ENCODE peak calls at places on chromosomes 2 and 18, in seven cellular contexts. Y, N, A, M, T, R and J are unnamed samples.

GRCh38 chr18:79720359-79720733 is 40.7 kb downstream of the CTDP1 start:
- DNase-seq in Y (no peak), N (no peak), A (no peak), M (no peak), T (no peak), R (peak), J (no peak)

GRCh38 chr2:118249531-118249930 is 161.3 kb downstream of the INSIG2 start:
- DNase-seq in Y (no peak), N (no peak), A (no peak), M (no peak), T (no peak), R (no peak), J (no peak)

GRCh38 chr18:36499938-36500337 is 202.4 kb downstream of the FHOD3 start:
- DNase-seq in Y (no peak), N (no peak), A (no peak), M (no peak), T (no peak), R (no peak), J (no peak)

GRCh38 chr2:200451506-200451905 is 58.4 kb downstream of the KCTD18 start:
- DNase-seq in Y (no peak), N (no peak), A (no peak), M (no peak), T (no peak), R (no peak), J (no peak)

GRCh38 chr2:195545811-195546210 is 111.2 kb upstream of the SLC39A10 start:
- DNase-seq in Y (no peak), N (no peak), A (no peak), M (no peak), T (no peak), R (no peak), J (no peak)

GRCh38 chr2:96856776-96857673 is 791 bp downstream of the ANKRD39 start:
- DNase-seq in Y (no peak), N (no peak), A (peak), M (no peak), T (peak), R (peak), J (no peak)

GRCh38 chr2:122737429-122738077 is 982.1 kb downstream of the TSN start:
- DNase-seq in Y (no peak), N (no peak), A (no peak), M (no peak), T (no peak), R (no peak), J (no peak)

GRCh38 chr2:239983004-239983778 is 42.0 kb downstream of the NDUFA10 start:
- DNase-seq in Y (no peak), N (no peak), A (no peak), M (no peak), T (no peak), R (no peak), J (no peak)

GRCh38 chr2:190718652-190719526 is 70.0 kb downstream of the NAB1 start:
- DNase-seq in Y (peak), N (no peak), A (no peak), M (no peak), T (no peak), R (peak), J (no peak)

GRCh38 chr2:181305151-181306123 is 151.7 kb upstream of the ITGA4 start:
- DNase-seq in Y (no peak), N (no peak), A (no peak), M (no peak), T (no peak), R (no peak), J (no peak)

GRCh38 chr18:22839488-22839930 is 93.6 kb upstream of the RBBP8 start:
- DNase-seq in Y (no peak), N (no peak), A (no peak), M (no peak), T (no peak), R (no peak), J (no peak)

GRCh38 chr18:36633961-36634412 is 194.8 kb downstream of the TPGS2 start:
- DNase-seq in Y (no peak), N (no peak), A (no peak), M (no peak), T (no peak), R (no peak), J (no peak)

GRCh38 chr2:157150747-157151146 is 106.8 kb upstream of the GALNT5 start:
- DNase-seq in Y (no peak), N (no peak), A (no peak), M (no peak), T (no peak), R (peak), J (no peak)

GRCh38 chr2:128696421-128696820 is 377.8 kb upstream of the HS6ST1 start:
- DNase-seq in Y (no peak), N (no peak), A (no peak), M (no peak), T (no peak), R (no peak), J (no peak)

GRCh38 chr2:96763511-96764252 is 3.0 kb downstream of the CNNM4 start:
- DNase-seq in Y (no peak), N (no peak), A (no peak), M (no peak), T (peak), R (no peak), J (no peak)

GRCh38 chr18:58379443-58379842 is 249.4 kb downstream of the ALPK2 start:
- DNase-seq in Y (no peak), N (no peak), A (no peak), M (no peak), T (no peak), R (no peak), J (no peak)

GRCh38 chr2:126973745-126974144 is 75.1 kb downstream of the TEX51 start:
- DNase-seq in Y (no peak), N (no peak), A (no peak), M (no peak), T (no peak), R (no peak), J (no peak)

GRCh38 chr18:8937695-8938094 is 164.8 kb upstream of the NDUFV2 start:
- DNase-seq in Y (no peak), N (no peak), A (no peak), M (no peak), T (no peak), R (no peak), J (no peak)

GRCh38 chr2:65278450-65279030 is 50.9 kb downstream of the ACTR2 start:
- DNase-seq in Y (no peak), N (no peak), A (no peak), M (no peak), T (no peak), R (no peak), J (no peak)

GRCh38 chr18:45137089-45137423 is 456.4 kb downstream of the SETBP1 start:
- DNase-seq in Y (no peak), N (no peak), A (no peak), M (no peak), T (no peak), R (no peak), J (no peak)

GRCh38 chr18:37393945-37394609 is 171.5 kb downstream of the CELF4 start:
- DNase-seq in Y (peak), N (peak), A (peak), M (peak), T (peak), R (peak), J (peak)

GRCh38 chr2:96844405-96844808 is 586 bp upstream of the ANKRD23 start:
- DNase-seq in Y (no peak), N (no peak), A (no peak), M (no peak), T (no peak), R (no peak), J (no peak)

GRCh38 chr2:191020742-191021381 is 6.9 kb upstream of the STAT1 start:
- DNase-seq in Y (peak), N (no peak), A (peak), M (peak), T (no peak), R (peak), J (peak)

GRCh38 chr18:73975266-73975665 is 172.4 kb downstream of the FBXO15 start:
- DNase-seq in Y (no peak), N (no peak), A (no peak), M (no peak), T (no peak), R (no peak), J (no peak)

GRCh38 chr2:64658269-64658668 is 4.6 kb upstream of the SERTAD2 start:
- DNase-seq in Y (no peak), N (no peak), A (no peak), M (no peak), T (no peak), R (no peak), J (no peak)

GRCh38 chr2:127893033-127893432 is 7.3 kb upstream of the AMMECR1L start:
- DNase-seq in Y (no peak), N (no peak), A (no peak), M (no peak), T (no peak), R (no peak), J (no peak)

GRCh38 chr2:20604957-20605381 is 45.9 kb downstream of the HS1BP3 start:
- DNase-seq in Y (peak), N (peak), A (peak), M (peak), T (no peak), R (no peak), J (peak)

GRCh38 chr2:46876741-46877384 is 38.7 kb downstream of the MCFD2 start:
- DNase-seq in Y (peak), N (no peak), A (peak), M (no peak), T (no peak), R (peak), J (no peak)

GRCh38 chr2:17282826-17283225 is 235.4 kb downstream of the RAD51AP2 start:
- DNase-seq in Y (no peak), N (no peak), A (no peak), M (no peak), T (no peak), R (no peak), J (no peak)

GRCh38 chr2:12177052-12177994 is 430.9 kb downstream of the LPIN1 start:
- DNase-seq in Y (peak), N (peak), A (peak), M (peak), T (no peak), R (peak), J (peak)

GRCh38 chr2:143132360-143132759 is 3.1 kb downstream of the ARHGAP15 start:
- DNase-seq in Y (no peak), N (no peak), A (no peak), M (no peak), T (no peak), R (no peak), J (no peak)

GRCh38 chr2:143125647-143126046 is 3.6 kb upstream of the ARHGAP15 start:
- DNase-seq in Y (no peak), N (no peak), A (no peak), M (no peak), T (no peak), R (no peak), J (no peak)

GRCh38 chr2:143133783-143134182 is 4.6 kb downstream of the ARHGAP15 start:
- DNase-seq in Y (no peak), N (no peak), A (no peak), M (no peak), T (no peak), R (no peak), J (no peak)

GRCh38 chr2:143123911-143124310 is 5.3 kb upstream of the ARHGAP15 start:
- DNase-seq in Y (no peak), N (no peak), A (no peak), M (no peak), T (no peak), R (no peak), J (no peak)

DNA sequence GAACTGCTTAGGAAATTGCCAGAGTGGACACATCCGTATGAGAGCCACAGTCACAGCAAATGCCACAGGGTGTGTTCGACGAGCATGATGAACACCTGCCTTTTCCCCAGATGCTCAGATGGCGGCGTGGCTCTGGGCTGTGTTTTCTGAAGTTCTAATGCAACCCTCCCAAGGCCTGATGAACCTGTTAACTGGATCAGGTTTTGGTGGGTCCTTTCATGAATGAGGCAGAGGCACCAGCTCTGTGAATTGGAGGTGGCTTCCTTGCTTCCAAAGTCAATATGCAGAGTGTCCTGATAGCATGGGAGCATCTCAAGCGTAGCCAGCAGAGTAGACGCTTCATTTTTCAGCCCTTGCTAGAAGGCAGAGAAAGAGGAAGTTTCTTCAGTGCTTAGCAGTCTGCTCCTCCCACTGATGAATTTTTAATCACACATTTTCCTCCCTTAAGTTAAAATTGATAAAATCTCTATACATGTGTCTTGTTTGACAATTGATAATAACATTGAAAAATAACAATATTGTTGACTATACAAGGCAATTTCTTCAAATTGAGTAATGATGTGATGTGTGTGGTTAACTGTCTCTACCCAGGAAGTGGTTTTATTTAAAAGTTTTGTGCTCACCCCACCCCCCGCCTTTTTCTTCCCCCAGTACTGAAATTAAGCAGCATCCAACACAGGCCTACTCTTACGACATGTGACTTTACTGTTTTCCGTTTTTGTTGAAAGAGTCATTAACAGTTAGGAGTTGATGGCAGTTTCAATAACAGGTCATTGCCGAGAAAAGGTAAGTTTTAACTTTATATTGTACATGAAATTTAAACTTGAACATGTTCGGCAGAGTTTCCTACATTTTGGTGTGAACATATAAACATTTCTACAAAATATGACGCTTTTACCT is at the start of gene ARHGAP15:
- DNase-seq in Y (no peak), N (no peak), A (no peak), M (no peak), T (no peak), R (no peak), J (no peak)
- TF ChIP-seq CTCF in Y (no peak), N (no peak), A (no peak), M (no peak), T (no peak), R (no peak), J (no peak)

GRCh38 chr2:44361330-44362206 is at the start of the genes CAMKMT and PREPL:
- DNase-seq in Y (peak), N (peak), A (peak), M (peak), T (peak), R (peak), J (peak)
- TF ChIP-seq POLR2A in Y (peak), N (peak), A (peak), M (peak), T (peak), R (peak), J (no peak)

GRCh38 chr2:100234141-100234540 is 88.2 kb downstream of the LONRF2 start:
- DNase-seq in Y (no peak), N (no peak), A (no peak), M (no peak), T (no peak), R (no peak), J (no peak)

GRCh38 chr2:100235581-100235980 is 86.7 kb downstream of the LONRF2 start:
- DNase-seq in Y (no peak), N (no peak), A (no peak), M (no peak), T (no peak), R (no peak), J (no peak)

GRCh38 chr2:100236166-100236565 is 86.1 kb downstream of the LONRF2 start:
- DNase-seq in Y (no peak), N (no peak), A (no peak), M (no peak), T (no peak), R (no peak), J (no peak)

GRCh38 chr2:100237046-100237615 is 85.2 kb downstream of the LONRF2 start:
- DNase-seq in Y (peak), N (no peak), A (no peak), M (no peak), T (no peak), R (no peak), J (peak)

DNA sequence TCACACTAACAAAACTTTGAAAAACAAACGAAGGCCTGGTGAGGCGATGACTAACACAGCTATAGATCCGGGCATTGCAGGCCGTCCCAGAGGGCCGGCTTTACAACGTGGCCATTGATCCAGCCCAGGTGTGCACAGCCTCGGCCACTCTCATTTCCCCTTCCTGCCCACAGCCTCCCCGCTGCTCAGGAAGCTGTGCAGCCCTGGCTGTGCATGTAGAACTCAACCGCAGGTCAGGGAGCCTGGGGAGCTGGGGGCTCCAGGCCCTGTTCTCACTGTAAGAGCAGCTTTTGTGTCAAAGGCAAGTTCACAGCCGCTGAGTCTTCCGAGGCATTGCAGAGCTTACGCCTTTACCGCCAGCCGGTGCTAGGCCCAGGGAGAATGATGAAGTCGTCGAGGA is 87.2 kb downstream of the LONRF2 start:
- DNase-seq in Y (peak), N (no peak), A (no peak), M (no peak), T (no peak), R (no peak), J (no peak)
- H3K4me3 ChIP-seq in Y (no peak), N (no peak), A (no peak), M (no peak), T (no peak), R (no peak), J (no peak)

DNA sequence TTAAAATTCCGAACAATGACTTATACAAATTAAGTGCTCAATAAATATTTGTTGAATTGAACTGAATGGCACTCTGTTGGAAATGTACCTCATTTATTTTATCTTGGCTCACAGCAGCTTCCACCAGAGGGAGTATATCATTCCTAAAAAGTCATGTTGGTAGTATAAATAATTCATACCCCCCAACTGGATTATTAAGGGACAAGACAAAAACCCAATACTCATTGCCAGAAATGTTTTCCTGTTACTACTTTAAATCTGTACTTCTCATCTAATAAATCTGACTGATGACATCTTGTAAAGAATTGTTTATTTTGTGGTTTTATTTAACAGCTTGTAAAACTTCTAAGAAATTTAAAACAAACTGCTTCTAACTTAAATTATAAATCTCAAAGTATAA is 163.9 kb downstream of the CDH2 start:
- DNase-seq in Y (no peak), N (no peak), A (no peak), M (no peak), T (no peak), R (peak), J (no peak)
- TF ChIP-seq CTCF in Y (peak), N (no peak), A (no peak), M (no peak), T (no peak), R (peak), J (no peak)

GRCh38 chr18:35334821-35335220 is 9.4 kb downstream of the ZNF24 start:
- DNase-seq in Y (no peak), N (no peak), A (no peak), M (no peak), T (no peak), R (no peak), J (no peak)

GRCh38 chr18:35335861-35336260 is 8.4 kb downstream of the ZNF24 start:
- DNase-seq in Y (no peak), N (no peak), A (no peak), M (no peak), T (no peak), R (no peak), J (no peak)

GRCh38 chr18:35337256-35337655 is 7.0 kb downstream of the ZNF24 start:
- DNase-seq in Y (no peak), N (no peak), A (no peak), M (no peak), T (no peak), R (no peak), J (no peak)

GRCh38 chr18:35331367-35332087 is 12.7 kb downstream of the ZNF24 start:
- DNase-seq in Y (no peak), N (no peak), A (no peak), M (no peak), T (no peak), R (no peak), J (no peak)

DNA sequence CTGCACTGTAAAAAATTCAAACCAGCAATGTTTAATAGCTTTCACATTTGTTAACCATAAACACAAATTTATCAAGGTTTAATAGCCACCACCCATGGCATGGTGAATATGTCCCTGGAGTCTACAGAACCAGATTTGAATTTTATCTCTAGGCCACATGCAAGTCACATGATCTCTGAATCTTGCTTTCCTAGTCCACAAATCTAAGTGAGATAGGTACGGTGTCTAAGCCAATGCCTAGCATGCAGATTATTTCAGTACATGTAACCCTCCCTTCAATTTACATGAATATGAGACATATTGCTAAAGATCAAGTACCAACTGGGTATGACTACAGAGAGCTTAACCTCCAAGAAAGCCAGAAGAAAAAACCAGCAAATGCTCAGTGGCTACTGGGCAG is 10.0 kb downstream of the ZNF24 start:
- DNase-seq in Y (no peak), N (no peak), A (no peak), M (no peak), T (no peak), R (no peak), J (no peak)
- TF ChIP-seq POLR2A in Y (no peak), N (no peak), A (no peak), M (no peak), T (no peak), R (no peak), J (no peak)